ENCODE peak calls at places on chromosomes 3 and 15, in four cellular contexts. M, J, Q and T are unnamed samples. For H3K9me3 and H3K4me1, the result is how much of the 10 kb centered on the place peaks cover.

GRCh38 chr3:148866261-148866660 is 1.2 kb downstream of the CPA3 start:
- DNase-seq in M (no peak), Q (no peak), J (peak), T (no peak)

GRCh38 chr3:131535596-131535995 is 32.8 kb upstream of the MRPL3 start:
- DNase-seq in J (no peak), Q (no peak), M (no peak), T (no peak)

GRCh38 chr15:94856267-94856854 is 625.0 kb downstream of the MCTP2 start:
- DNase-seq in M (no peak), Q (no peak), J (no peak), T (no peak)

GRCh38 chr15:68843425-68844311 is 23.0 kb upstream of the ANP32A start:
- DNase-seq in M (no peak), Q (peak), J (no peak), T (no peak)

GRCh38 chr3:172595648-172596393 is 72.6 kb upstream of the TNFSF10 start:
- DNase-seq in Q (peak), M (peak), J (no peak), T (no peak)

GRCh38 chr15:67839358-67839928 is 402 bp downstream of the RNU6-1 start:
- DNase-seq in Q (no peak), J (no peak), M (no peak), T (no peak)

GRCh38 chr3:48466386-48467109 is 20.0 kb downstream of the ATRIP start:
- DNase-seq in J (no peak), Q (peak), M (no peak), T (no peak)

GRCh38 chr3:150081084-150081483 is 110.4 kb upstream of the PFN2 start:
- DNase-seq in M (no peak), J (no peak), Q (no peak), T (no peak)

GRCh38 chr3:171458857-171459129 is 1.4 kb downstream of the TNIK start:
- DNase-seq in Q (no peak), M (no peak), J (no peak), T (no peak)

GRCh38 chr3:101862453-101863165 is 13.3 kb downstream of the NFKBIZ start:
- DNase-seq in M (no peak), Q (no peak), J (no peak), T (no peak)

GRCh38 chr3:11288021-11288491 is 15.9 kb downstream of the ATG7 start:
- DNase-seq in J (no peak), M (no peak), Q (no peak), T (no peak)

GRCh38 chr3:124442463-124442862 is 287.8 kb upstream of the UMPS start:
- DNase-seq in J (no peak), Q (no peak), M (no peak), T (no peak)

GRCh38 chr3:30659270-30660127 is 53.1 kb downstream of the TGFBR2 start:
- DNase-seq in Q (no peak), J (peak), M (no peak), T (no peak)

GRCh38 chr3:150300847-150301517 is 107.1 kb upstream of the TSC22D2 start:
- DNase-seq in J (no peak), M (no peak), Q (no peak), T (no peak)

GRCh38 chr3:144181062-144181461 is 209.4 kb downstream of the DIPK2A start:
- DNase-seq in J (no peak), Q (no peak), M (no peak), T (no peak)

GRCh38 chr3:42790714-42791229 is 13.5 kb downstream of the HIGD1A start:
- DNase-seq in J (no peak), M (no peak), Q (no peak), T (no peak)

GRCh38 chr3:5095879-5096278 is 26.2 kb upstream of the ARL8B start:
- DNase-seq in Q (no peak), J (no peak), M (peak), T (no peak)

GRCh38 chr15:39016706-39017105 is 452.1 kb upstream of the RASGRP1 start:
- DNase-seq in J (no peak), Q (no peak), M (no peak), T (no peak)

GRCh38 chr15:34986326-34987181 is 1.5 kb downstream of the ZNF770 start:
- DNase-seq in J (no peak), M (no peak), Q (no peak), T (no peak)

GRCh38 chr15:32700501-32701150 is 17.2 kb upstream of the GREM1 start:
- DNase-seq in J (no peak), Q (peak), M (no peak), T (no peak)

GRCh38 chr15:83565553-83566159 is 88.3 kb upstream of the ADAMTSL3 start:
- DNase-seq in Q (no peak), M (no peak), J (no peak), T (no peak)

GRCh38 chr15:43954181-43954621 is 127.4 kb downstream of the WDR76 start:
- DNase-seq in Q (no peak), J (no peak), M (no peak), T (no peak)

GRCh38 chr3:7800006-7800780 is 701.4 kb upstream of the LMCD1 start:
- DNase-seq in J (no peak), Q (no peak), M (no peak), T (no peak)

GRCh38 chr15:40279437-40280141 is 3.3 kb downstream of the ANKRD63 start:
- DNase-seq in M (peak), Q (peak), J (peak), T (peak)

GRCh38 chr3:39332525-39332924 is 3.0 kb downstream of the CCR8 start:
- DNase-seq in J (no peak), M (no peak), Q (no peak), T (no peak)

GRCh38 chr3:15081960-15082664 is 16.8 kb downstream of the RBSN start:
- DNase-seq in Q (no peak), M (no peak), J (no peak), T (no peak)

GRCh38 chr15:38254065-38254883 is 1.6 kb downstream of the SPRED1 start:
- DNase-seq in J (no peak), Q (peak), M (peak), T (peak)

GRCh38 chr3:36663666-36664291 is 100.6 kb downstream of the DCLK3 start:
- DNase-seq in Q (no peak), J (no peak), M (no peak), T (no peak)

GRCh38 chr15:100994597-100995446 is 75.7 kb downstream of the LRRK1 start:
- DNase-seq in Q (no peak), J (no peak), M (no peak), T (no peak)

GRCh38 chr3:188769833-188770232 is 401.9 kb upstream of the TPRG1 start:
- DNase-seq in M (no peak), Q (no peak), J (no peak), T (no peak)

GRCh38 chr15:25246641-25247417 is 192.0 kb downstream of the UBE3A start:
- DNase-seq in Q (peak), J (no peak), M (no peak), T (peak)

GRCh38 chr15:25249236-25250010 is 189.4 kb downstream of the UBE3A start:
- DNase-seq in Q (peak), J (no peak), M (no peak), T (no peak)

GRCh38 chr15:25250011-25250596 is 188.7 kb downstream of the UBE3A start:
- DNase-seq in Q (peak), M (no peak), J (no peak), T (no peak)

GRCh38 chr15:25247418-25248030 is 191.3 kb downstream of the UBE3A start:
- DNase-seq in J (no peak), Q (peak), M (no peak), T (no peak)

DNA sequence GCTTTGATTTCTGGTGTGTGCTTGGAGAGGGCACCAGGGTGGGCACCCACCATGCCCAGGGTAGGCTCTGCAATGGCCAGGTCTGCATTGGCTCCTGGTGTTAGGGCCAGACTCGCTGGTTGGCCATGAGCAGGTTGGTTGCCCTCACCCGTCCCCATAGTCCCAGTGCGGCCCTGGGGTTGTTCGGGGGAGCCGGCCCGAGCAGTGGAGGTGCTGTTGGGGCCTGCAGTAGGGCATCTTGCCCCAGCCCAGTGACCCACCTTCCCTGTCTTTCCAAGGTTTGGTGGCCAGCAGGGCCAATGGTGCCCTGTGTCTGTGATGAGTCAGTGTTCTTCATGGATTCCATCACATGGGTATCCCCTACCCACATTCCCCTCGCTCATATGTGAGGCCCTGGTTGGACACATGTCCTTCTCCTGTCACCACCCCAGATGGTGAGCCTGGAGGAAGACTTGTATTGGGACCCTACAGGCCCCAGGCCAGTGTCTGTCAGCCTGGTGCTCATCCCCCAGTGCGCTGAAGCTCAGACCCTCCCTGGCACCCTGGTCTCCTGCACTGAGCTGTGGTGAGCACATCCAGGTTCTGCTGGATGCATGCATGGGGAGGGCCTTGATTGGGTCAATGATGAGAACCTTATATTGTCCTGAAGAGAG is 190.1 kb downstream of the UBE3A start:
- DNase-seq in J (no peak), M (peak), Q (peak), T (no peak)
- H3K9me3 ChIP-seq in J (under half), M (under half), Q (under half), T (half or more)

GRCh38 chr3:51621091-51621892 is 49.8 kb upstream of the TEX264 start:
- DNase-seq in M (no peak), Q (no peak), J (no peak), T (no peak)

GRCh38 chr3:51619983-51620382 is 51.1 kb upstream of the TEX264 start:
- DNase-seq in M (no peak), J (no peak), Q (no peak), T (no peak)

GRCh38 chr3:51620543-51620942 is 50.5 kb upstream of the TEX264 start:
- DNase-seq in Q (no peak), J (no peak), M (no peak), T (no peak)

GRCh38 chr3:51622402-51622801 is 48.6 kb upstream of the TEX264 start:
- DNase-seq in M (no peak), Q (no peak), J (no peak), T (no peak)

GRCh38 chr3:51617597-51617996 is 53.5 kb upstream of the TEX264 start:
- DNase-seq in M (no peak), J (no peak), Q (no peak), T (no peak)
- H3K4me1 ChIP-seq in M (under half), J (under half), Q (under half), T (under half)

GRCh38 chr15:99682455-99682854 is 50.8 kb downstream of the LYSMD4 start:
- DNase-seq in J (no peak), Q (no peak), M (no peak), T (no peak)

GRCh38 chr15:99686290-99686689 is 46.9 kb downstream of the LYSMD4 start:
- DNase-seq in J (no peak), Q (no peak), M (no peak), T (no peak)

GRCh38 chr15:99677540-99678134 is 55.6 kb downstream of the LYSMD4 start:
- DNase-seq in M (no peak), J (no peak), Q (no peak), T (no peak)

GRCh38 chr15:99683000-99683670 is 50.1 kb downstream of the LYSMD4 start:
- DNase-seq in Q (no peak), J (no peak), M (no peak), T (no peak)
- H3K27ac ChIP-seq in Q (no peak), J (no peak), M (peak), T (no peak)

GRCh38 chr15:47565986-47566385 is 151.3 kb upstream of the SEMA6D start:
- DNase-seq in Q (no peak), M (no peak), J (no peak), T (no peak)
- H3K9me3 ChIP-seq in Q (under half), M (under half), J (under half), T (under half)

GRCh38 chr3:157135671-157136396 is 24.1 kb downstream of the CCNL1 start:
- DNase-seq in J (no peak), M (peak), Q (no peak), T (peak)
- H3K4me1 ChIP-seq in J (under half), M (under half), Q (under half), T (half or more)

GRCh38 chr3:59163953-59164352 is 114.1 kb upstream of the CFAP20DC start:
- DNase-seq in M (no peak), J (no peak), Q (no peak), T (no peak)
- H3K27ac ChIP-seq in M (no peak), J (no peak), Q (no peak), T (no peak)

GRCh38 chr3:18019178-18019530 is 276.7 kb upstream of the TBC1D5 start:
- DNase-seq in J (no peak), Q (no peak), M (no peak), T (no peak)

GRCh38 chr3:18016366-18016765 is 273.9 kb upstream of the TBC1D5 start:
- DNase-seq in M (no peak), Q (no peak), J (no peak), T (no peak)

GRCh38 chr3:18012933-18013332 is 270.5 kb upstream of the TBC1D5 start:
- DNase-seq in Q (no peak), M (no peak), J (no peak), T (no peak)

DNA sequence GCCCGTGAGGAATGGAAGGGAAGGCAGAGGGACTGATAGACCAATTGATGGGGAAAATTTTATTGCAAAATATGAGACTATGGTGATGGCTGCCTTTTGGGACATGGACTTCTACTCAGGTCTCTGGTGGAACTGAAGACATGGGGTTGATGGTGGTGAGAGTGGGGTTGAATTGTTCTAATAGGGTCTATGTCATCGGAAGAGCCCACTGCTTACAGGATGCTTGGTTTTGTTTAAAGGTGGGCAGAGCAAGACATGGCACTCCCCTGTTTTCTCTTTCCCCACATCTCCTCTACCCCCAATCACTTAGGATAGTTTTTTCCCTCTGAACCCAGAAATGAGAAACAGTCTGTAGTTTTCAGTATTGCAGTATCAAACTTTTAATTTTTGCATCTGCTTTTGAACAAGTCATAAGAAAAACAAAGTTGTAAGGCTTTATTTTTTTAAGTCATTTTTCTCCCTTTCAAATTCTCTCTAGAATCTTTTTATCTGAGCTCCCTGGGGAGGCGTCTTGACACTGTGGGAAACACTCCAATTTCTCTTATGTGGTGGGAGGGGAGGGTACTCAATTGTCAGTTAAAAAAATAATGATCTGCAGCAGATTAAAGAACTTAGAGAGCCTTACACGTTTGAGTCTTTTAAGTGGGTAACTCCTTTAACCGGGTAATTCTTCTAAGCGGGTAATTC is 276.2 kb upstream of the TBC1D5 start:
- DNase-seq in M (no peak), Q (no peak), J (no peak), T (no peak)
- H3K9me3 ChIP-seq in M (under half), Q (under half), J (under half), T (under half)

DNA sequence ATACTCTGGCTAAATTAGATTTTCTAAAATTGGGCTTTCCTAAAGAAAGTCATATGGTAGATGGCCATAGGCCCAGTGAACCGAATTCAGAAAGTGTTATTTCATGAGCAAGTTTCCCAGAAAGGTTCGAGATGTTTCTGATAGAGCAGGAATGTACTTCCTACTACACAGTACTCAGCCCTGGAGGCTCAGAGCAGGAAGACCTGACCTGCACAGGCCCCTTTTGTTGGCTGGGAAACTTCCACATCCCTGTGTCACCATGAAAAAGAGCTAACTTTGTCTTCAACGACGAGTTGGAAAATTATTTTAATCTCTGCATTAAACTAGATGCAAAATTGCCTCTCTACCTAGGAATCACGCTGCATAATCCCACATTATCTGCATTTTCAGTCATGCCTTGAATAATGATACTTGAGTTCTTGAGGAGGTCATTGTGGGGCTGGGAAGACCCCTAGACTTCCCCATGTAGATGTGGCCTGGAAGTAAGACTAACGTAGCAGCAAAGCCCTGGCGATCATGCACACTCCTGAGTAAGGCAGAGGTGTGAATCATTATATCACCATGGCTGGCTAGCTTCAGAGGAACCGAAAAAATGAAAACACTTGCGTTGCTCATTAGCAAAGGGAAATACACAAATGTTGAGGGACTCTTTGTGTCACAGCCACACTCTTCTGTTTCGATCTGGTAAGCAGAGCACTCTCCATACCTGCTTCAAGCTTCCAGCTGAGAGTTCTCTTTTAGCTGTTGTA is 47.1 kb downstream of the CMTM7 start:
- DNase-seq in Q (no peak), J (no peak), M (no peak), T (no peak)
- H3K4me1 ChIP-seq in Q (under half), J (under half), M (under half), T (under half)

DNA sequence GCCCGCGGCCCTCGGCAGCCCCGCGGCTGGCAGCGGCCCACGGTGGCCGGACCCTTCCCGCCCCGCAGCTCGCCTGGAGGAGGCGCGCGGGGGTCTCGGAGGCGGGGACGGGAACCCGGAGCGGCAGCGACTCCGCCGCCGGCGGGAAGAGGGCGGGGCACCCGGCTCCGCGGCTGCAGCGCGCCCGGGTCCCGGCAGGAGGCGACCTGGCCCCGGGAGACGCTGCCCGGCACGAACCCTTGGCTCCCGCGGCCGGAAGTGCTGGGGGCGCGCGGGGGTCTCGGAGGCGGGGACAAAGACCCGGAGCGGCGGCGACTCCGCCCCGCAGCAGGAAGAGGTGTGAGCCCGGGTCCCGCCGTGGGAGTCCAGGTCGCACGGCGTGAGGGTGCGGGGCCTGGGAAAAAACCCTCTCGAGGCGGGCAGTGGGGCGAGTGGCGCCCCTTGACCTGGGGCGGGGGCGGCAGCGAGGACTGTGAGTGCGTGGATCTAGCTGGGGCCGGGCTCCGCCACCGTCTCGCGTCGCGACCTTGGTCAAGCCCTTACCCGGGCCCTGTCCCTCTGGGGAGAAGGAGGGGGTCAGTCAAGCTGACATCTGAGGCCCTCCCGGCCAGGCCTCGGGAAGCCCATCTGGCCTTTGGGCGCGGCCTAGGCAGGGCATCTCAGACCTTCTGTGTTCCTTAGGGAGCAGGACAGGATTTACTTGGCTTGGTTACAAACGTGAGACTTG is at the start of gene CIB2:
- DNase-seq in Q (peak), J (peak), M (peak), T (no peak)
- H3K27ac ChIP-seq in Q (peak), J (peak), M (peak), T (peak)